ENCODE peak calls at places on chromosomes 2 and 18, in nine cellular contexts. W is esophagus muscularis mucosa, T is HCT116, Y is Peyer's patch, E is right lobe of liver, A is NB4, R is endothelial cell of umbilical vein, C is tibial nerve, J is IMR-90. Z is an unnamed sample.

GRCh38 chr18:10035306-10035991 is 121.6 kb downstream of the VAPA start:
- DNase-seq in Y (no peak), W (no peak), R (no peak), A (no peak), C (no peak), J (no peak), T (no peak), E (no peak), Z (peak)

GRCh38 chr2:33496150-33496549 is 19.7 kb downstream of the RASGRP3 start:
- DNase-seq in C (no peak), R (peak), A (no peak), W (no peak), J (peak), T (no peak), E (no peak), Y (no peak), Z (no peak)

GRCh38 chr2:145006957-145007672 is 487.2 kb upstream of the ZEB2 start:
- DNase-seq in T (no peak), C (peak), E (no peak), A (peak), W (no peak), Y (no peak), J (peak), R (peak), Z (peak)

GRCh38 chr2:241813080-241813805 is 4.2 kb downstream of the NEU4 start:
- DNase-seq in Y (peak), W (no peak), J (no peak), E (peak), C (peak), R (no peak), T (no peak), A (peak), Z (no peak)

GRCh38 chr2:214107731-214108130 is 303.1 kb upstream of the VWC2L start:
- DNase-seq in R (no peak), C (no peak), W (no peak), Y (no peak), E (no peak), J (no peak), A (no peak), T (no peak), Z (no peak)

GRCh38 chr18:56702946-56703345 is 51.8 kb downstream of the WDR7 start:
- DNase-seq in W (no peak), R (peak), C (no peak), J (peak), E (no peak), A (peak), Y (no peak), T (peak), Z (peak)

GRCh38 chr18:8423051-8423558 is 186.1 kb upstream of the RAB12 start:
- DNase-seq in A (no peak), Y (no peak), R (peak), T (peak), J (peak), W (no peak), C (no peak), E (no peak), Z (no peak)

GRCh38 chr18:27608742-27609141 is 423.6 kb upstream of the CHST9 start:
- DNase-seq in E (no peak), C (no peak), T (no peak), R (peak), Y (no peak), W (no peak), A (peak), J (no peak), Z (no peak)

GRCh38 chr2:171469176-171469575 is 35.1 kb downstream of the DCAF17 start:
- DNase-seq in A (no peak), T (no peak), E (no peak), C (no peak), J (peak), R (no peak), Y (no peak), W (no peak), Z (no peak)

GRCh38 chr18:77108821-77109692 is 23.5 kb downstream of the MBP start:
- DNase-seq in R (no peak), C (no peak), T (no peak), Y (no peak), E (no peak), W (no peak), A (peak), J (no peak), Z (no peak)

GRCh38 chr18:36089001-36089400 is 21.6 kb upstream of the RPRD1A start:
- DNase-seq in Y (no peak), J (no peak), E (no peak), W (no peak), A (no peak), C (no peak), R (no peak), T (no peak), Z (no peak)

GRCh38 chr2:195489101-195489500 is 167.9 kb upstream of the SLC39A10 start:
- DNase-seq in A (no peak), C (no peak), W (no peak), E (no peak), J (peak), R (no peak), T (no peak), Y (no peak), Z (no peak)

GRCh38 chr18:52822160-52822559 is 482.2 kb downstream of the DCC start:
- DNase-seq in J (no peak), C (no peak), E (no peak), Y (no peak), A (no peak), W (no peak), R (no peak), T (no peak), Z (no peak)

GRCh38 chr2:133152801-133153200 is 415.5 kb downstream of the NCKAP5 start:
- DNase-seq in W (no peak), R (no peak), E (no peak), C (no peak), J (no peak), T (no peak), Y (no peak), A (no peak), Z (no peak)

GRCh38 chr2:174585657-174586056 is 11.9 kb downstream of the WIPF1 start:
- DNase-seq in R (no peak), W (no peak), T (no peak), J (no peak), A (no peak), E (no peak), C (no peak), Y (no peak), Z (no peak)

GRCh38 chr2:74735544-74735943 is 81.5 kb downstream of the SEMA4F start:
- DNase-seq in W (peak), E (no peak), C (no peak), Y (no peak), R (peak), A (no peak), T (no peak), J (no peak), Z (no peak)

GRCh38 chr18:56721031-56721430 is 69.9 kb downstream of the WDR7 start:
- DNase-seq in A (no peak), J (no peak), C (no peak), W (no peak), E (no peak), R (no peak), Y (no peak), T (no peak), Z (no peak)

GRCh38 chr2:109269956-109270757 is 141.2 kb downstream of the SH3RF3 start:
- DNase-seq in J (no peak), W (no peak), C (no peak), Y (peak), E (no peak), R (no peak), A (no peak), T (no peak), Z (no peak)

GRCh38 chr2:105797298-105797819 is 52.6 kb downstream of the NCK2 start:
- DNase-seq in C (no peak), J (peak), A (peak), R (no peak), W (no peak), Y (peak), E (no peak), T (no peak), Z (no peak)

GRCh38 chr2:2613279-2614199 is 282.5 kb upstream of the MYT1L start:
- DNase-seq in W (peak), E (peak), C (peak), T (peak), Y (peak), J (peak), R (peak), A (no peak), Z (peak)

GRCh38 chr2:239294571-239295054 is 106.2 kb downstream of the HDAC4 start:
- DNase-seq in J (no peak), Y (peak), A (no peak), C (peak), E (no peak), T (no peak), R (no peak), W (no peak), Z (no peak)

GRCh38 chr2:26850565-26850964 is 2.6 kb downstream of the DPYSL5 start:
- DNase-seq in C (no peak), A (peak), W (peak), T (no peak), R (no peak), Y (no peak), J (no peak), E (no peak), Z (no peak)

GRCh38 chr2:231058761-231059550 is 2.3 kb downstream of the PSMD1 start:
- DNase-seq in R (no peak), W (no peak), A (no peak), E (no peak), C (no peak), J (peak), Y (no peak), T (no peak), Z (no peak)

DNA sequence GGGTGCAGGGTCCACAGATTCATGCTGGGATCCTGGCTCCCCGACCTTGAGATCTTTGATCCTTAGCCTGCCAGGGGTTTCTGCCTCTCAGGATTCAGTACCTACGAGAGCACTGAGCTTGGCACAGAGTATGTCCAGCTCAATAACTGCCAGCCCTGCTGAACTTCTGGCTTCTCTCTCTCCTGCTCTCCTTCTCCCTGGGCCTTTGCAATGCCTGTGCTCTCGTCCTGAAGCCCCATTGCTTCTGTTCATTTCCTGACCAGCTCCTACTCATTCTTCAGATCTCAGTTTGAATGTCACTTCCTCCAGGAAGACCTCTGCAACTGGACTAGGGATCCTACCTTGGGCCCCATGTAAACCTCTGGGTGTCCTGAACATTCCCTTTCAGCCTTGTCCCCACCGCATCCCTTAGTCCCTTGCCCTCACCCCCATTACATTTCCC is 113.8 kb upstream of the HAAO start:
- DNase-seq in C (no peak), R (no peak), E (no peak), T (no peak), W (no peak), Y (no peak), J (no peak), A (no peak), Z (no peak)
- H3K4me3 ChIP-seq in C (no peak), R (no peak), E (no peak), T (no peak), W (peak), Y (no peak), J (no peak), A (no peak), Z (no peak)

GRCh38 chr2:189421644-189422043 is 19.6 kb upstream of the WDR75 start:
- DNase-seq in E (no peak), R (no peak), W (no peak), T (no peak), C (no peak), Y (no peak), A (no peak), J (peak), Z (no peak)
- TF ChIP-seq CTCF in E (no peak), R (no peak), W (no peak), T (no peak), C (no peak), Y (no peak), A (no peak), J (no peak), Z (no peak)

GRCh38 chr2:70068119-70068518 is 19.2 kb upstream of the PCBP1 start:
- DNase-seq in W (no peak), E (no peak), J (peak), T (no peak), R (no peak), A (no peak), Y (no peak), C (no peak), Z (no peak)

GRCh38 chr2:70069049-70069448 is 18.2 kb upstream of the PCBP1 start:
- DNase-seq in C (no peak), W (no peak), A (no peak), J (peak), E (peak), T (no peak), R (no peak), Y (peak), Z (peak)

GRCh38 chr2:70073493-70073892 is 13.8 kb upstream of the PCBP1 start:
- DNase-seq in R (no peak), J (no peak), T (no peak), E (no peak), W (no peak), A (no peak), Y (no peak), C (no peak), Z (no peak)

DNA sequence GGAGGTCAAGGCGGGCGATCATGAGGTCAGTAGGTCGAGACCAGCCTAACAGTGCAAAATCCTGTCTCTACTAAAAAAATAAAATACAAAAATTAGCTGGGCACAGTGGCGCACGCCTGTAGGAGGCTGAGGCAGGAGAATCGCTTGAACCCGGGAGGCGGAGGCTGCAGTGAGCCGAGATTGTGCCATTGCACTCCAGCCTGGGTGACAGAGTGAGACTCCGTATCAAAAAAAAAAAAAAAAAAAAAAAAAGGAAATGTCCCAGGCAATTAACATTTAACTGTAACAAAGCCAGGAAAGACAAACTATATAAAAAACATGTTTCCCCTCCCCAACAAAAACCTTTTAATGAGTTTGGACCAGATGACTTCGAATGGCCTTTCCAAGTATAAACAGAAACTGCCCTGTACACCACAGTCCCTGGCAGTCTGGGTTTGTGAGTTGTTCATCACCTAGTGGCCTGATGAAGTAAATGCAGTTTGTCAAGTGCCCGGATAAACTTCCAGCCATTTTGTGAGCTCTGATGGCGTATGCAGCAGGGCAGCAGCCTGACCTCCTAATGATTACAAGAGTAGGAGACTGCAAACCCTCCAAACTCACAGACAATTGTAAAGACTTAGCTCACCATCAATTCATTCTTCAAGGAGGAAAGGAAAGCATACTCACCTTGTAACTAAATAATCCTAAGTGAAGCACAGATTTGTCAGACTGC is 16.6 kb upstream of the PCBP1 start:
- DNase-seq in C (no peak), T (peak), J (peak), R (peak), A (peak), E (peak), W (no peak), Y (peak), Z (peak)
- TF ChIP-seq POLR2A in C (no peak), T (no peak), J (no peak), R (no peak), A (no peak), E (no peak), W (no peak), Y (no peak), Z (no peak)

DNA sequence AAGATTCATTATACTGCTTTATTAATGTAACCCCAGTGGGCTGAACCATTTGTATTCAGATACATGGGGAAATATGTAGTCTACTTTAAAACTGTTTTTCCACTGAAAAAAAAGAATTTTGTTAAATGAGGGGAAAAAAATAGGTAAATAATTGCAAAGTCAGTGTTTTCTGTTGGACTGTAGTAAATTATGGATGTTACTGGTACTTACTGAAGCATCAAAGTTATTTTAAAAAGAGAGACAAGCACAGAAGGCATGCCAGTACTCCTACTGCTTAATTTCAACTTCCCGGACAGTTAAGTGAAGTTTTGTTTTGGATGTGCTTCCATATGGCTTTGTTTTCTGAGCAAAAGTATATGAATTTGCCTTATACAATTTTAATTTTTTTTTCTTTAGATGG is 36.5 kb downstream of the ZC3H15 start:
- DNase-seq in W (no peak), C (no peak), R (no peak), J (no peak), E (no peak), T (no peak), A (no peak), Y (no peak), Z (no peak)
- H3K4me3 ChIP-seq in W (no peak), C (no peak), R (no peak), J (no peak), E (no peak), T (no peak), A (no peak), Y (no peak), Z (no peak)

DNA sequence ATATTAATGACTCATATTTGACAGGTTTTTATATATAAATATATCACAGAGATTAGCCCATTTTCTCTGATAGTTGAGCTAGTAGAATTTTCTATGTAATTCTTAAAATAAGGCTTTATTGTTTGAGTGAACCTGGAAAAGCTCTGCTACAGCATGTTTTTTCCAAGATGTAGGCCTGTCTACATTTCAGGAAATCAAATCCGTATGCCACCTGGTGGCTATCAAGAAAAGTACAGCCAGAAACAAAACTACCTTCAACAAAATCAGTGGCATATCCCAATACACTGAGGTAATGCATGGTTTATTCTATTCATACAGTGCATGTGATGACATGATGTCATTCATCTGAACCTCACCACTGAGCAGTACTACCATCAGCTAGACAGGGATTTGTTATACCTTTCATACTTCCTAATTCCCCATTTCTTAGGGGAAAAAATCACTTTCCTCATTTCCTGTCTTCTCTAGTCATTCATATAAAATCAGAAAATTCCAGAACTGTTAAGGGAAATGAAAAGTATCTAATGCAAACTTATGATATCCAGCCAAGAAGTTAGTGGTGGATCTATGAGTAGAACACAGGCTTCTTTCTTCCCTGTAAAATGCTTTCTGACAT is 310.4 kb upstream of the SYT4 start:
- DNase-seq in A (peak), J (peak), C (no peak), T (no peak), W (no peak), E (no peak), Y (peak), R (peak), Z (no peak)
- TF ChIP-seq CTCF in A (peak), J (peak), C (peak), T (peak), W (peak), E (peak), Y (peak), R (peak), Z (peak)

DNA sequence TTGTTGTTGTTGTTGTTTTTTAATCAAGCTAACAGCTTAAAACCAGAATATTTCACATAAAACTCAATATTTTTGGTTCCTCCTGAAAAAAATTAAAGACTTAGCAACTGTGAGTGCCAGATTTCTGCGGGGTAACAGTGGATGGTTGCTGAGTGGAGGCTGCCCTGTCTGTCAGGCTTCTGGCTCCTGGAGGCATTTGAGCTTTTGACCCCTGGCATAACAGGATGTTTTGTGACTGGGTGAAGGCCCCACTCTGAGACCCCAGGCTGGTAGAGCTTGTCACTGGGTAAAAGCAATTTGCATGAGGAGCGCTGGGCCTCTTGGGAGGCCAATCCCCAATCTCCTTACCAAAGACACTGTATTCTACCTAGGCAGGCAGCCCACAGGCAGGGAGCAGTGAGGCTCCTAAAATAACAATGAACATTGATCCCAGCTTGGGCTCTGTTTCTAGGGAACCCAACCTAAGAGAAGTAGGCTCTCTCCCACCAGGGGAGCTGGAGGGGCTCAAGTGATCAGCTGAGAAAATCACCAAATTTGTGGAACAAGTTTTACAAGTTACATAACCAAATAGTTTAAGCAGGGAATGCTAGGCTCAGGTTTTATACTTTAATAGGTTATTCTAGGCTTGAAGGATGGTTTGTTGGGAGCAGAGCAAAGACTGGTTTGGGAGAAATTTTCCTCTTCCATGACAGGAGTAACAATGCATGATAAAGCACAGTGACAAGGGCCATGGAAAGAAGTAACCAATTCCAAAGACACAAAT is 5.9 kb upstream of the SPRED2 start:
- DNase-seq in Y (no peak), T (no peak), C (no peak), W (no peak), R (no peak), A (no peak), E (no peak), J (no peak), Z (no peak)
- TF ChIP-seq POLR2A in Y (no peak), T (no peak), C (no peak), W (no peak), R (no peak), A (no peak), E (no peak), J (no peak), Z (no peak)

DNA sequence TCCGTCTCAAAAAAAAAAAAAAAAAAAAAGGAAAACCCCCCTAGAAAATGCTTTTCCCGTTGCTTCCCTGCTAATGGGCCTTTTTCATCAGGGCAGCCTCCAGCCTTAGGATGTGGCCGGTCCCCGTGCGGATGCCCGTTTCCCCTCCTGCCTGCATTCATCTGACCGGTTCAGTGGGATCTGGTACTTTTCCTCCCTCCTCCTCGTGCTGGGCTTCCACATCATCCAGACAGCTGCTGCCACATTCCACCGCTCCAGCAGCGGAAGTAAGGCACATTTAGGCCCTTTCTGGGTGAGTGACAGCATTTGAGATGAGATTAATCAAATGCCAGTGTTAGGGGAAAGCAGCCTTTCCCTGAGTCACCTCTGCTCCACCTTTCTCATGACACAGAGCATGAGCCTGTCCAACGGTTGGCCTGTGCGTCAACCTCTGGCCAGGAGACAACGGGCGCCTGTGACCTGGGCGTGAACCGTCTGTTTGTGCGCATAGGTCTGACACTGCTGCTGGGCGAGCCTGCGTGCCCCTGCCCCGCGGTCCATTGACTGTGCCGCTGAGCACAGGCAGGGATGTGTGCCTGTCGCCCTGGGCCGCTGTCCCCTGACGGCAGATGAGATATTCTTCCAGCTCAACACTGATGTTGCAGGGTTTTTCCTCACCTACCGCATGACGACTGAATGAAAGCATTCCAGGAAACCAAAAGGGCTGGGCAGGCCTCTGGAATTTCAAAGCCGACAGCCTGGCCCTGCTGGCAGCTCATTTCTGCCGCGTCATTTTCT is 174.0 kb downstream of the TGIF1 start:
- DNase-seq in C (peak), E (peak), J (peak), A (no peak), Y (peak), T (peak), W (no peak), R (peak), Z (peak)
- H3K4me3 ChIP-seq in C (peak), E (no peak), J (peak), A (no peak), Y (no peak), T (peak), W (peak), R (no peak), Z (no peak)

Z was measured in body of pancreas.